ENCODE peak calls at places on chromosomes 16 and 17, in seven cellular contexts. F, P, I, J, E, X and N are unnamed samples.

GRCh38 chr17:80792373-80792781 is 199.3 kb upstream of the CHMP6 start:
- DNase-seq in J (no peak), I (no peak), E (no peak), X (peak), P (peak), F (no peak), N (no peak)

GRCh38 chr16:6081320-6081976 is 983.9 kb upstream of the EEF2KMT start:
- DNase-seq in E (no peak), X (peak), J (no peak), P (no peak), F (no peak), I (peak), N (no peak)

GRCh38 chr16:21218135-21218534 is 6.8 kb upstream of the ZP2 start:
- DNase-seq in F (no peak), P (no peak), X (peak), J (no peak), I (no peak), E (no peak), N (no peak)

GRCh38 chr17:75869282-75870141 is 8.9 kb downstream of the TRIM47 start:
- DNase-seq in X (peak), P (peak), E (no peak), J (no peak), F (peak), I (no peak), N (no peak)

GRCh38 chr17:60579090-60579489 is 20.9 kb upstream of the PPM1D start:
- DNase-seq in P (peak), E (no peak), F (peak), X (peak), J (no peak), I (no peak), N (no peak)

GRCh38 chr16:69848635-69849545 is 86.8 kb downstream of the WWP2 start:
- DNase-seq in X (peak), F (peak), I (peak), J (peak), E (peak), P (peak), N (peak)

GRCh38 chr16:1559446-1559975 is 26.0 kb downstream of the TMEM204 start:
- DNase-seq in F (no peak), E (no peak), J (no peak), P (no peak), X (no peak), I (no peak), N (no peak)

GRCh38 chr17:35214631-35215273 is 20.6 kb upstream of the SLC35G3 start:
- DNase-seq in E (no peak), F (no peak), P (no peak), I (no peak), X (no peak), J (no peak), N (no peak)

GRCh38 chr17:38604479-38605229 is 1.1 kb downstream of the SRCIN1 start:
- DNase-seq in P (no peak), X (no peak), I (no peak), E (no peak), F (no peak), J (no peak), N (no peak)

GRCh38 chr16:72561-73537 is at the start of gene RHBDF1:
- DNase-seq in I (no peak), J (no peak), P (peak), X (peak), E (peak), F (peak), N (no peak)

GRCh38 chr16:19128454-19129210 is 14.9 kb downstream of the ITPRIPL2 start:
- DNase-seq in P (no peak), X (no peak), I (no peak), E (no peak), J (no peak), F (peak), N (no peak)

GRCh38 chr16:1048442-1049112 is 24.0 kb upstream of the SSTR5 start:
- DNase-seq in E (peak), I (no peak), J (no peak), P (peak), F (peak), X (peak), N (no peak)

GRCh38 chr17:63399316-63399715 is 46.8 kb downstream of the CYB561 start:
- DNase-seq in J (no peak), E (no peak), F (peak), X (peak), P (peak), I (peak), N (no peak)

GRCh38 chr17:49434821-49435581 is 20.3 kb upstream of the PHB1 start:
- DNase-seq in F (peak), P (peak), I (peak), J (no peak), X (peak), E (peak), N (no peak)

GRCh38 chr17:34178047-34178446 is 77.0 kb upstream of the CCL2 start:
- DNase-seq in X (peak), E (no peak), J (no peak), I (peak), P (peak), F (no peak), N (no peak)

GRCh38 chr17:82327289-82327688 is 6.3 kb downstream of the SECTM1 start:
- DNase-seq in X (no peak), I (no peak), J (no peak), P (no peak), F (no peak), E (no peak), N (no peak)

GRCh38 chr16:75070055-75070841 is 46.3 kb downstream of the LDHD start:
- DNase-seq in E (peak), J (no peak), I (no peak), P (no peak), X (no peak), F (no peak), N (no peak)

GRCh38 chr16:7421578-7421977 is 88.9 kb downstream of the RBFOX1 start:
- DNase-seq in X (no peak), E (no peak), P (no peak), F (no peak), J (no peak), I (no peak), N (no peak)

DNA sequence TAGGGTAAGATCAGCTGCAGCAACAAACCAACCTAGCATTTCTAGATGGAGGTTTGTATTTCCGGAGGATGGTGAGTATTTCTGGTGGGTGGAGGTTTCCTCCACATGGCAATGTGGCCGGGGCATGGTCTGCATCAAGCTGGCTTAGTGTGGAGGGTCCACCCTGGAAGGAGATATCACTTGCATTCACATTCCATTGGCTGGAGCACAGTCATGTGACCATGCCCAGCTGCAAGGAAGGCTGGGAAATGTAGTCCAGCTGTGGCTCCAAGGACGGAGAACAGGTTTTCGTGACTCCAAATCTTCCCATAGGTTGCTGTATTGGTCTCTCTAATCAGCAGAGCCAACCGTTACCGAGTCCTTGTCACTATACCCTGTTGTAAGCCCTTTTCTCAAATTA is 68.7 kb downstream of the RAI1 start:
- DNase-seq in I (no peak), P (peak), F (peak), J (no peak), X (peak), E (peak), N (no peak)
- H3K4me3 ChIP-seq in I (no peak), P (no peak), F (no peak), J (no peak), X (no peak), E (no peak), N (no peak)

DNA sequence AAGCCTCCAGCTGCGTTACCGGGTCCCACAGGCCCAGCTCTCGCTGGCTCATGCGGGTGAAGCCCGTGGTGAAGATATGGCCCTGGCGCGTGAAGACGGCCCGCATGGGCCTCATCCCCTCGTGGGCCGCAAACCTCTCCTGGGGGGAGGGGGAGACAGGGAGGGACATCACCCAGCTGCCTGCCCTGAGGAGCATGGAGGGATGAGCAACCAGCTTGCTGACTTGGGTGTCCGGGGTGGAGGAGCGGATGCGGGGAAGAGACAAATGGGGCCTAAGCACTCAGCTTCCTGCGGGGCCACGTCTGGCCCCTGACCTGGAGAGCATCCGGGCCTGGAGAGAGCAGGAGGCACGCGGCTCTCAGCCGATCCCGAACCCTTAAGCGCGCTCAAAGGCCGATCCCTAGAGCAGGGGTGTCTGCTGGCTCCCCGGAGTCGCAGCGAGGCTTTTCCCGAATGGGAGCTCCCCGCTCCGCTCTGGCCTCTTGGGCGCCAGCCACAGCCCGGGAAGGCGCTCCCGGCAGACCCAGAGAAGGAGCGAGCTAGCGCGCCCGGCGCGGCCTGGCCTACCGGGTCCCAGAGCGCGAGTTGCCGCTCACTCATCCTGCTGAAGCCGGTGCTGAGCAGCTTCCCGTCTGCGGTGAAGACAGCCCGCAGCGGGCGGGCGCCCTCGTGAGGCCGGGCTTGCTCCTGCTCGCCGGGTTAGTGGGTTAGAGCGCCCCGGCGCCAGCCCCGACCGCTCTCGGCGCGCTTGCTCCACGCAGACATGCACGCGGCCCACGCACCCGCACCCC is 5.0 kb downstream of the CORO6 start:
- DNase-seq in F (peak), X (peak), E (peak), I (peak), J (no peak), P (peak), N (no peak)
- H3K4me3 ChIP-seq in F (peak), X (peak), E (peak), I (peak), J (peak), P (peak), N (peak)

GRCh38 chr16:4285167-4285566 is 12.3 kb upstream of the TFAP4 start:
- DNase-seq in F (no peak), I (no peak), J (no peak), X (no peak), E (no peak), P (no peak), N (no peak)

GRCh38 chr16:4291699-4292098 is 18.9 kb upstream of the TFAP4 start:
- DNase-seq in E (no peak), P (no peak), I (no peak), X (no peak), J (no peak), F (no peak), N (no peak)

GRCh38 chr16:4290236-4290830 is 17.5 kb upstream of the TFAP4 start:
- DNase-seq in J (no peak), E (no peak), F (peak), I (peak), X (peak), P (peak), N (no peak)

GRCh38 chr16:4283939-4284338 is 11.1 kb upstream of the TFAP4 start:
- DNase-seq in X (no peak), J (no peak), F (peak), P (peak), I (peak), E (no peak), N (no peak)

GRCh38 chr16:4288148-4288921 is 15.5 kb upstream of the TFAP4 start:
- DNase-seq in X (peak), P (peak), J (no peak), E (peak), I (peak), F (peak), N (no peak)
- H3K4me3 ChIP-seq in X (no peak), P (no peak), J (no peak), E (no peak), I (no peak), F (no peak), N (no peak)

DNA sequence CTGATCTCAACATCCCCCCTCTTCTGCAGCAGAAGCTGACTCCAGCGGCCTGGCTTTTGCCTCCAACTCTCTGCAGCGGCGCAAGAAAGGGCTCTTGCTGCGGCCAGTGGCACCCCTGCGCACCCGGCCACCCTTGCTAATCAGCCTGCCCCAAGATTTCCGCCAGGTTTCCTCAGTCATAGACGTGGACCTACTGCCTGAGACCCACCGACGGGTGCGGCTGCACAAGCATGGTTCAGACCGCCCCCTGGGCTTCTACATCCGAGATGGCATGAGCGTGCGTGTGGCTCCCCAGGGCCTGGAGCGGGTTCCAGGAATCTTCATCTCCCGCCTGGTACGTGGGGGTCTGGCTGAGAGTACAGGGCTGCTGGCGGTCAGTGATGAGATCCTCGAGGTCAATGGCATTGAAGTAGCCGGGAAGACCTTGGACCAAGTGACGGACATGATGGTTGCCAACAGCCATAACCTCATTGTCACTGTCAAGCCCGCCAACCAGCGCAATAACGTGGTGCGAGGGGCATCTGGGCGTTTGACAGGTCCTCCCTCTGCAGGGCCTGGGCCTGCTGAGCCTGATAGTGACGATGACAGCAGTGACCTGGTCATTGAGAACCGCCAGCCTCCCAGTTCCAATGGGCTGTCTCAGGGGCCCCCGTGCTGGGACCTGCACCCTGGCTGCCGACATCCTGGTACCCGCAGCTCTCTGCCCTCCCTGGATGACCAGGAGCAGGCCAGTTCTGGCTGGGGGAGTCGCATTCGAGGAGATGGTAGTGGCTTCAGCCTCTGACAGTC is 1.3 kb downstream of the PARD6A start:
- DNase-seq in I (no peak), P (no peak), F (no peak), J (no peak), X (no peak), E (no peak), N (no peak)
- H3K4me3 ChIP-seq in I (no peak), P (no peak), F (no peak), J (no peak), X (no peak), E (no peak), N (no peak)